ENCODE peak calls at places on chromosomes 11 and 22, in nine cellular contexts. J, X, L, O, T, Z, G, U and V are unnamed samples.

GRCh38 chr22:49764151-49764581 is 63.5 kb downstream of the BRD1 start:
- DNase-seq in J (no peak), X (no peak), L (no peak), O (no peak), T (no peak), Z (peak; percentile 22), G (no peak), U (peak; percentile 33), V (no peak)

GRCh38 chr11:12502041-12502440 is 124.7 kb downstream of the PARVA start:
- DNase-seq in J (no peak), X (no peak), L (no peak), O (no peak), T (peak; percentile 12), Z (no peak), G (no peak), U (no peak), V (no peak)

GRCh38 chr22:48217596-48217995 is 1455.1 kb downstream of the TBC1D22A start:
- DNase-seq in J (no peak), X (no peak), L (no peak), O (no peak), T (no peak), Z (no peak), G (no peak), U (no peak), V (no peak)

GRCh38 chr22:35981900-35982299 is 46.7 kb downstream of the RBFOX2 start:
- DNase-seq in J (no peak), X (no peak), L (no peak), O (no peak), T (no peak), Z (no peak), G (no peak), U (no peak), V (no peak)

GRCh38 chr11:96050435-96051182 is 126.7 kb upstream of the MTMR2 start:
- DNase-seq in J (peak; percentile 38), X (no peak), L (no peak), O (no peak), T (no peak), Z (no peak), G (no peak), U (no peak), V (peak; percentile 38)

GRCh38 chr22:29139965-29140782 is 65.5 kb upstream of the EMID1 start:
- DNase-seq in J (no peak), X (no peak), L (no peak), O (no peak), T (no peak), Z (no peak), G (no peak), U (no peak), V (no peak)

GRCh38 chr11:112965601-112966125 is 4.4 kb downstream of the NCAM1 start:
- DNase-seq in J (peak; percentile 21), X (no peak), L (no peak), O (no peak), T (no peak), Z (no peak), G (no peak), U (no peak), V (no peak)

GRCh38 chr11:67391304-67392181 is at the start of gene RAD9A:
- DNase-seq in J (peak; percentile 98), X (peak; percentile 97), L (peak; percentile 98), O (peak; percentile 99), T (no peak), Z (peak; percentile 97), G (peak; percentile 95), U (peak; percentile 95), V (peak; percentile 96)

GRCh38 chr11:64110465-64111375 is 55.2 kb downstream of the MACROD1 start:
- DNase-seq in J (no peak), X (no peak), L (no peak), O (no peak), T (no peak), Z (no peak), G (no peak), U (no peak), V (no peak)

GRCh38 chr11:65501530-65502273 is 2.9 kb downstream of the MALAT1 start:
- DNase-seq in J (no peak), X (no peak), L (no peak), O (no peak), T (no peak), Z (no peak), G (no peak), U (peak; percentile 2), V (no peak)

GRCh38 chr11:118614511-118614910 is 7.1 kb downstream of the PHLDB1 start:
- DNase-seq in J (no peak), X (no peak), L (no peak), O (no peak), T (no peak), Z (no peak), G (no peak), U (peak; percentile 35), V (no peak)

GRCh38 chr11:66264893-66265292 is 3.5 kb upstream of the RAB1B start:
- DNase-seq in J (no peak), X (no peak), L (peak; percentile 46), O (no peak), T (no peak), Z (peak; percentile 36), G (no peak), U (no peak), V (peak; percentile 73)

GRCh38 chr22:37163618-37164534 is 14.2 kb upstream of the IL2RB start:
- DNase-seq in J (no peak), X (no peak), L (no peak), O (no peak), T (no peak), Z (no peak), G (no peak), U (no peak), V (no peak)

GRCh38 chr11:89458646-89459045 is 32.5 kb downstream of the NOX4 start:
- DNase-seq in J (no peak), X (no peak), L (no peak), O (no peak), T (peak; percentile 23), Z (no peak), G (no peak), U (no peak), V (no peak)

GRCh38 chr22:40673017-40673416 is 6.3 kb upstream of the MCHR1 start:
- DNase-seq in J (no peak), X (no peak), L (no peak), O (no peak), T (no peak), Z (no peak), G (no peak), U (no peak), V (no peak)

GRCh38 chr11:128848815-128849455 is 18.2 kb downstream of the KCNJ1 start:
- DNase-seq in J (peak; percentile 64), X (peak; percentile 52), L (peak; percentile 71), O (peak; percentile 61), T (no peak), Z (peak; percentile 57), G (peak; percentile 67), U (no peak), V (peak; percentile 71)

GRCh38 chr11:70200212-70200844 is 2.8 kb upstream of the FADD start:
- DNase-seq in J (no peak), X (no peak), L (no peak), O (no peak), T (no peak), Z (no peak), G (no peak), U (no peak), V (no peak)

GRCh38 chr22:43186272-43187170 is at the start of gene TTLL12:
- DNase-seq in J (peak; percentile 83), X (no peak), L (peak; percentile 53), O (peak; percentile 67), T (no peak), Z (peak; percentile 56), G (peak; percentile 58), U (no peak), V (peak; percentile 46)

GRCh38 chr11:31810779-31811647 is at the start of gene PAX6:
- DNase-seq in J (peak; percentile 68), X (no peak), L (peak; percentile 44), O (no peak), T (no peak), Z (no peak), G (no peak), U (peak; percentile 58), V (no peak)
- TF ChIP-seq CTCF in J (no peak), X (no peak), L (no peak), O (no peak), T (no peak), Z (no peak), G (no peak), U (no peak), V (no peak)

GRCh38 chr22:42073568-42074152 is 388 bp upstream of the PHETA2 start:
- DNase-seq in J (no peak), X (no peak), L (no peak), O (no peak), T (no peak), Z (no peak), G (no peak), U (no peak), V (no peak)

GRCh38 chr22:42072606-42073330 is 1.3 kb upstream of the PHETA2 start:
- DNase-seq in J (peak; percentile 66), X (no peak), L (no peak), O (peak; percentile 52), T (no peak), Z (no peak), G (no peak), U (no peak), V (no peak)

GRCh38 chr22:42075277-42075676 is 1.2 kb downstream of the PHETA2 start:
- DNase-seq in J (no peak), X (no peak), L (no peak), O (no peak), T (no peak), Z (no peak), G (no peak), U (no peak), V (no peak)

GRCh38 chr22:42074846-42075245 is 798 bp downstream of the PHETA2 start:
- DNase-seq in J (no peak), X (no peak), L (no peak), O (no peak), T (no peak), Z (no peak), G (no peak), U (no peak), V (no peak)

GRCh38 chr22:42074153-42074750 is at the start of gene PHETA2:
- DNase-seq in J (peak; percentile 14), X (peak; percentile 65), L (peak; percentile 67), O (peak; percentile 66), T (no peak), Z (peak; percentile 61), G (peak; percentile 58), U (no peak), V (no peak)
- H3K4me3 ChIP-seq in J (no peak within 1 kb of the TSS), X (peak within 1 kb of the TSS; percentile 63), L (peak within 1 kb of the TSS; percentile 41), O (peak within 1 kb of the TSS; percentile 84), T (peak within 1 kb of the TSS; percentile 54), Z (peak within 1 kb of the TSS; percentile 81), G (peak within 1 kb of the TSS; percentile 43), U (peak within 1 kb of the TSS; percentile 71), V (no peak within 1 kb of the TSS)

GRCh38 chr11:79691445-79691844 is 250.6 kb upstream of the TENM4 start:
- DNase-seq in J (no peak), X (no peak), L (no peak), O (no peak), T (no peak), Z (no peak), G (no peak), U (no peak), V (no peak)

GRCh38 chr11:79686703-79687419 is 246.0 kb upstream of the TENM4 start:
- DNase-seq in J (no peak), X (no peak), L (no peak), O (no peak), T (no peak), Z (no peak), G (no peak), U (no peak), V (no peak)
- TF ChIP-seq CTCF in J (no peak), X (no peak), L (no peak), O (no peak), T (no peak), Z (no peak), G (no peak), U (no peak), V (no peak)

GRCh38 chr11:77092382-77092781 is 10.3 kb upstream of the OMP start:
- DNase-seq in J (no peak), X (no peak), L (no peak), O (peak; percentile 11), T (no peak), Z (no peak), G (no peak), U (peak; percentile 41), V (no peak)
- H3K4me3 ChIP-seq in J (no peak overlapping the region), X (no peak overlapping the region), L (no peak overlapping the region), O (no peak overlapping the region), T (no peak overlapping the region), Z (no peak overlapping the region), G (no peak overlapping the region), U (no peak overlapping the region), V (no peak overlapping the region)